ENCODE peak calls at places on chromosome 1, in six cellular contexts. W is psoas muscle, I is foreskin fibroblast, Z is bronchial epithelial cell, G is dorsolateral prefrontal cortex, E is pancreas. C is an unnamed sample.

GRCh38 chr1:38455829-38456563 is 403.6 kb downstream of the RRAGC start:
- DNase-seq in W (no peak), I (no peak), Z (no peak), G (no peak), E (no peak), C (no peak)

GRCh38 chr1:107315652-107316051 is 174.8 kb downstream of the NTNG1 start:
- DNase-seq in W (no peak), I (no peak), Z (no peak), G (no peak), E (no peak), C (no peak)

GRCh38 chr1:59292557-59292956 is 4.3 kb upstream of the FGGY start:
- DNase-seq in W (peak), I (peak), Z (peak), G (no peak), E (no peak), C (peak)

GRCh38 chr1:235455806-235456205 is 48.4 kb downstream of the B3GALNT2 start:
- DNase-seq in W (no peak), I (no peak), Z (no peak), G (no peak), E (no peak), C (no peak)

GRCh38 chr1:213523781-213524398 is 463.9 kb upstream of the PROX1 start:
- DNase-seq in W (no peak), I (no peak), Z (no peak), G (no peak), E (no peak), C (no peak)

GRCh38 chr1:16938351-16939321 is 16.9 kb downstream of the CROCC start:
- DNase-seq in W (no peak), I (no peak), Z (no peak), G (no peak), E (no peak), C (no peak)

GRCh38 chr1:51576085-51576444 is 40.8 kb upstream of the OSBPL9 start:
- DNase-seq in W (no peak), I (no peak), Z (no peak), G (no peak), E (no peak), C (peak)

GRCh38 chr1:79105499-79105898 is 99.0 kb upstream of the ADGRL4 start:
- DNase-seq in W (no peak), I (peak), Z (peak), G (no peak), E (no peak), C (no peak)

GRCh38 chr1:167455786-167456446 is 62.4 kb downstream of the CD247 start:
- DNase-seq in W (no peak), I (peak), Z (no peak), G (no peak), E (peak), C (peak)

GRCh38 chr1:184187097-184187496 is 135.6 kb downstream of the TSEN15 start:
- DNase-seq in W (no peak), I (no peak), Z (no peak), G (no peak), E (no peak), C (no peak)

GRCh38 chr1:218351617-218352438 is 6.7 kb downstream of the TGFB2 start:
- DNase-seq in W (no peak), I (no peak), Z (peak), G (no peak), E (no peak), C (peak)

GRCh38 chr1:222641269-222641948 is 23.5 kb downstream of the MIA3 start:
- DNase-seq in W (no peak), I (no peak), Z (peak), G (no peak), E (no peak), C (no peak)

GRCh38 chr1:222642468-222642867 is 24.6 kb downstream of the MIA3 start:
- DNase-seq in W (no peak), I (no peak), Z (peak), G (no peak), E (no peak), C (no peak)

GRCh38 chr1:222644649-222645005 is 26.7 kb downstream of the MIA3 start:
- DNase-seq in W (no peak), I (no peak), Z (peak), G (no peak), E (no peak), C (no peak)

GRCh38 chr1:222643603-222643936 is 25.7 kb downstream of the MIA3 start:
- DNase-seq in W (no peak), I (no peak), Z (no peak), G (no peak), E (no peak), C (no peak)

GRCh38 chr1:222643937-222644648 is 26.2 kb downstream of the MIA3 start:
- DNase-seq in W (peak), I (peak), Z (peak), G (peak), E (peak), C (peak)
- TF ChIP-seq CTCF in W (no peak), I (no peak), Z (no peak), G (no peak), E (no peak), C (no peak)

GRCh38 chr1:155326020-155326526 is 5.4 kb downstream of the RUSC1 start:
- DNase-seq in W (no peak), I (no peak), Z (no peak), G (no peak), E (no peak), C (no peak)
- H3K4me3 ChIP-seq in W (no peak), I (no peak), Z (no peak), G (no peak), E (no peak), C (no peak)

GRCh38 chr1:204041803-204042505 is 31.0 kb upstream of the SOX13 start:
- DNase-seq in W (peak), I (peak), Z (no peak), G (no peak), E (no peak), C (peak)

GRCh38 chr1:204041232-204041767 is 31.6 kb upstream of the SOX13 start:
- DNase-seq in W (peak), I (peak), Z (no peak), G (no peak), E (no peak), C (no peak)

GRCh38 chr1:204033321-204033720 is 39.6 kb upstream of the SOX13 start:
- DNase-seq in W (no peak), I (no peak), Z (no peak), G (no peak), E (no peak), C (no peak)

GRCh38 chr1:204032642-204033235 is 40.2 kb upstream of the SOX13 start:
- DNase-seq in W (no peak), I (no peak), Z (peak), G (no peak), E (no peak), C (no peak)

DNA sequence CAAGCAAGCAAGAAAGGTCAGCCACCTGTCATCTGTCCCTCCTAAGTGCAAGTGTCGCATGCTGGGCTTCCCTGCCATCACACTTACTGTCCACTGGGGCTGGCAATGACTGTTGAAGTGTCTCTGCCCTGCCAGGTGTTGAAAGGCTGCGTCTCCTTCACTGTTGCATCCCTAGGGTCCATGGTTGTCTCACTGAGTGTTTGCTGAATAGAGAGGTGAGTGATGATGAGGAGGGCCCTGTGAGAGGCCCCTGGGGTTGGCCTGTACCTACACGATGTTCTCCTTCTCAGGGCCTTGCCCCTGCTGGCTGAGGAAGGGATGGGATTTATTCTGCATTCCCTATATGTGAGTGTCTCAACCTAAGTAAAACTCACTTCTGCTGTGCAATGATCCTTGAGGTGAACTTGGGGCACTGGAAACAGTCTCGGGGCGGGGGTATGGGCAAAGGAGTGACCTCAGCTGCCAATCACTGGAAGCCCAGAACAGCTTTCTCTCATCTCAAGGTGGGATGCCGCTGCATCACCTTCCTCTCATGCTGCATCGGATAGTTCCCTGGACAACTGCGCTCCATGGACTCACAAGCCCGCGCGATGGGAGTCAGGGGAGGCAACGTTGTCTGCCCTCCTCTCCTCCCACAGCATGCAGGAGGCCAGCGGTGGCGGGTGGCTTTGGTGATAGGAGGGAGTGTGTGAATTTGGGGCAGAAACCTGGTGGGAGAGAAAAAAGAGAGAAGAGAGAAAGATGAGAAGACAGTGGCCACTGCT is 35.9 kb upstream of the SOX13 start:
- DNase-seq in W (no peak), I (no peak), Z (no peak), G (no peak), E (no peak), C (no peak)
- TF ChIP-seq CTCF in W (no peak), I (no peak), Z (no peak), G (no peak), E (no peak), C (no peak)

DNA sequence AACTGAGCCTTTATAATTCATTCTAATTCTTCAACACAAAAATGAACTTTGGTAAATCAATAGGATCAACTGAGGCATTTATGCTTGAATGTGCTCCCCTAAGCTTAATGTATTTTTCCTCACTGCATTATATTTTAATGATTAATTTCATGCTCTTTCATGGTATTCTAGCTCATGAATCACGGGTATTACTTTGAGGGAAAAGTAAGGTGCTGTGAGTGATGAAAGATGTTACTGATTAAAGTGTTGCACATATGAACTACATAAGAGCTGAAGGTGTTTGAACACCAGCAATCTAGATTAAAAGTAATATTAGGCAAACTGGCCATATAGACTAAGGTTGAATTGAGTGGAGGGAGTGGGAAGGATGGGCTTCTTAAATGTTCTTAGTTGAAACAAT is 1.9 kb downstream of the DPYD start:
- DNase-seq in W (no peak), I (no peak), Z (peak), G (no peak), E (no peak), C (no peak)
- H3K4me3 ChIP-seq in W (peak), I (peak), Z (peak), G (no peak), E (no peak), C (peak)